ENCODE peak calls at places on chromosomes 3 and 15, in nine cellular contexts. U is CD8-positive, alpha-beta memory T cell; N is AG04450; V is endodermal cell; Z is heart right ventricle; A is CD4-positive, CD25-positive, alpha-beta regulatory T cell; M is WERI-Rb-1; X is body of pancreas; Q is cardiac fibroblast. R is an unnamed sample.
A peak's percentile ranks its signal among the peaks of the same experiment; 100 is the strongest.

GRCh38 chr3:154428369-154429206 is 1.4 kb downstream of the GPR149 start:
- DNase-seq in U (no peak), N (no peak), V (peak; percentile 79), Z (peak; percentile 4), A (no peak), M (peak; percentile 50), X (no peak), Q (no peak), R (no peak)

GRCh38 chr3:194615221-194615620 is 18.0 kb downstream of the TMEM44 start:
- DNase-seq in U (no peak), N (no peak), V (no peak), Z (no peak), A (no peak), M (no peak), X (no peak), Q (no peak), R (no peak)

GRCh38 chr15:73851679-73852078 is 21.7 kb upstream of the TBC1D21 start:
- DNase-seq in U (no peak), N (peak; percentile 10), V (peak; percentile 93), Z (no peak), A (no peak), M (no peak), X (peak; percentile 34), Q (peak; percentile 75), R (peak; percentile 43)

GRCh38 chr3:79491029-79491634 is 276.7 kb downstream of the ROBO1 start:
- DNase-seq in U (no peak), N (no peak), V (no peak), Z (no peak), A (no peak), M (no peak), X (no peak), Q (no peak), R (no peak)

GRCh38 chr3:102673271-102674115 is 238.7 kb downstream of the ZPLD1 start:
- DNase-seq in U (peak; percentile 58), N (no peak), V (peak; percentile 91), Z (peak; percentile 56), A (peak; percentile 15), M (peak; percentile 76), X (peak; percentile 72), Q (peak; percentile 57), R (peak; percentile 50)

GRCh38 chr3:48338635-48339034 is 5.2 kb upstream of the SPINK8 start:
- DNase-seq in U (no peak), N (no peak), V (no peak), Z (no peak), A (no peak), M (no peak), X (no peak), Q (no peak), R (no peak)

GRCh38 chr3:138774529-138775253 is 60.0 kb downstream of the PIK3CB start:
- DNase-seq in U (no peak), N (peak; percentile 98), V (no peak), Z (no peak), A (no peak), M (no peak), X (peak; percentile 73), Q (peak; percentile 100), R (peak; percentile 87)

GRCh38 chr3:45557886-45558285 is 36.7 kb upstream of the LIMD1 start:
- DNase-seq in U (no peak), N (no peak), V (no peak), Z (no peak), A (no peak), M (no peak), X (no peak), Q (no peak), R (no peak)

GRCh38 chr3:48716508-48716981 is 476 bp downstream of the IP6K2 start:
- DNase-seq in U (peak; percentile 50), N (no peak), V (peak; percentile 64), Z (no peak), A (peak; percentile 11), M (no peak), X (peak; percentile 18), Q (no peak), R (no peak)

GRCh38 chr15:85694086-85694485 is 100.6 kb downstream of the KLHL25 start:
- DNase-seq in U (no peak), N (no peak), V (no peak), Z (no peak), A (no peak), M (no peak), X (no peak), Q (no peak), R (no peak)

GRCh38 chr15:68930268-68931022 is at the start of gene SPESP1:
- DNase-seq in U (peak; percentile 64), N (peak; percentile 16), V (no peak), Z (peak; percentile 85), A (peak; percentile 32), M (no peak), X (peak; percentile 57), Q (peak; percentile 49), R (no peak)

GRCh38 chr3:149552700-149553099 is 78.2 kb downstream of the TM4SF4 start:
- DNase-seq in U (no peak), N (no peak), V (no peak), Z (no peak), A (no peak), M (no peak), X (no peak), Q (no peak), R (no peak)

GRCh38 chr3:149551500-149551899 is 77.0 kb downstream of the TM4SF4 start:
- DNase-seq in U (no peak), N (no peak), V (no peak), Z (no peak), A (no peak), M (no peak), X (no peak), Q (no peak), R (no peak)

GRCh38 chr3:149555941-149556340 is 81.4 kb downstream of the TM4SF4 start:
- DNase-seq in U (no peak), N (no peak), V (no peak), Z (peak; percentile 32), A (no peak), M (no peak), X (no peak), Q (peak; percentile 66), R (no peak)

GRCh38 chr3:149554826-149555225 is 80.3 kb downstream of the TM4SF4 start:
- DNase-seq in U (no peak), N (no peak), V (no peak), Z (no peak), A (no peak), M (no peak), X (no peak), Q (peak; percentile 95), R (peak; percentile 93)

GRCh38 chr3:149553781-149554451 is 79.4 kb downstream of the TM4SF4 start:
- DNase-seq in U (no peak), N (peak; percentile 88), V (no peak), Z (no peak), A (no peak), M (no peak), X (no peak), Q (peak; percentile 88), R (no peak)
- H3K4me3 ChIP-seq in U (no peak overlapping the region), N (no peak overlapping the region), V (no peak overlapping the region), Z (no peak overlapping the region), A (no peak overlapping the region), M (no peak overlapping the region), X (no peak overlapping the region), Q (no peak overlapping the region), R (no peak overlapping the region)

GRCh38 chr15:63198315-63198714 is 8.9 kb downstream of the RAB8B start:
- DNase-seq in U (no peak), N (no peak), V (no peak), Z (no peak), A (no peak), M (no peak), X (no peak), Q (no peak), R (no peak)
- H3K4me3 ChIP-seq in U (no peak overlapping the region), N (no peak overlapping the region), V (no peak overlapping the region), Z (no peak overlapping the region), A (peak overlapping the region; percentile 49), M (no peak overlapping the region), X (no peak overlapping the region), Q (no peak overlapping the region), R (no peak overlapping the region)

GRCh38 chr15:88744548-88745020 is 58.7 kb upstream of the ACAN start:
- DNase-seq in U (no peak), N (no peak), V (no peak), Z (no peak), A (no peak), M (no peak), X (no peak), Q (peak; percentile 7), R (no peak)
- H3K4me3 ChIP-seq in U (no peak overlapping the region), N (no peak overlapping the region), V (no peak overlapping the region), Z (no peak overlapping the region), A (no peak overlapping the region), M (no peak overlapping the region), X (no peak overlapping the region), Q (no peak overlapping the region), R (no peak overlapping the region)

GRCh38 chr3:171454026-171454425 is 6.2 kb downstream of the TNIK start:
- DNase-seq in U (no peak), N (no peak), V (no peak), Z (no peak), A (no peak), M (no peak), X (no peak), Q (no peak), R (no peak)
- H3K4me3 ChIP-seq in U (no peak overlapping the region), N (no peak overlapping the region), V (no peak overlapping the region), Z (no peak overlapping the region), A (peak overlapping the region; percentile 16), M (no peak overlapping the region), X (no peak overlapping the region), Q (no peak overlapping the region), R (no peak overlapping the region)

GRCh38 chr3:27641271-27641670 is 80.9 kb downstream of the EOMES start:
- DNase-seq in U (no peak), N (no peak), V (no peak), Z (no peak), A (no peak), M (no peak), X (no peak), Q (no peak), R (no peak)

GRCh38 chr3:27642796-27643195 is 79.3 kb downstream of the EOMES start:
- DNase-seq in U (no peak), N (no peak), V (no peak), Z (no peak), A (no peak), M (no peak), X (no peak), Q (peak; percentile 41), R (no peak)

GRCh38 chr3:27639271-27639670 is 82.9 kb downstream of the EOMES start:
- DNase-seq in U (peak; percentile 51), N (no peak), V (no peak), Z (no peak), A (no peak), M (no peak), X (no peak), Q (no peak), R (no peak)

GRCh38 chr3:27643355-27643754 is 78.8 kb downstream of the EOMES start:
- DNase-seq in U (no peak), N (no peak), V (no peak), Z (no peak), A (no peak), M (no peak), X (no peak), Q (peak; percentile 69), R (no peak)

DNA sequence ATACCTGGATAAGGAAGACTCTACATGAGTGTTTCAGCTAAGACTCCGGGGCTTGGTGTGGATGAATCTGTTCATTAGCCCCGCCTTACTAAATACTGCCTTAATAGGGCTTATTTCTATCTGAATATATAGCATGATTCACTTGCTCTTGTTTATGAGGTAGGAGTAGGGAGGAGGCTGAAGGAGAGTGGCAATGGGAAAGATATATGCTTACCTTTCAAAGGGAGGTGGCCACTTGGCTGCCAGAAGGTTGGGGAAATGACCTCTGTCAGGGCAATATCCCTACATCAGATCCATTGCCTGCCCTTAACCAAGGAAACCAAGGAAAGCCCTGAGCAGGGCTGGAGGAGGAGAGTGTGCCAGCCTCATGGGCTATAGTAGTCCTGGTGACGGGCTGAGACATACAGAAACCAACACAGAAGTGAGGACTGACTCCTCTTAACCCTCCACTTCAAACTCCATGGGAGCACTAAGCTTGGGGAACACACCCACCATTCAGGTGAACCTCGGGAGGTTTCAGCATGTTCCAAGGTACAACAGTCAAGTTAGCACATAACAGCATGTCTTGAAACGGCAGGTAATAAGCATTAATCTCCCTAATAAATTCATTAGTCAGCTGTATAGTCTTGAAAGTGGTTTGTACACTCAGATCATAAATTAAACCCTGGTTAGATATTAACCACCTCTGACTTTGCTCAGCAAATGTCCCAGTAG is 80.1 kb downstream of the EOMES start:
- DNase-seq in U (no peak), N (no peak), V (no peak), Z (no peak), A (no peak), M (no peak), X (no peak), Q (no peak), R (no peak)
- H3K4me3 ChIP-seq in U (no peak overlapping the region), N (no peak overlapping the region), V (no peak overlapping the region), Z (no peak overlapping the region), A (no peak overlapping the region), M (no peak overlapping the region), X (no peak overlapping the region), Q (no peak overlapping the region), R (no peak overlapping the region)

R was measured in LNCaP clone FGC.